ENCODE peak calls at places on chromosomes 5 and 9, in seven cellular contexts. Q is lower lobe of right lung, B is IMR-90, E is pancreas, K is endothelial cell of umbilical vein, A is upper lobe of right lung, G is upper lobe of left lung. F is an unnamed sample.

GRCh38 chr5:64796301-64796700 is 27.6 kb downstream of the CWC27 start:
- DNase-seq in Q (no peak), B (no peak), G (no peak), E (no peak), K (no peak), A (no peak), F (no peak)

GRCh38 chr5:43411489-43411888 is 702 bp downstream of the CCL28 start:
- DNase-seq in A (no peak), E (no peak), B (no peak), G (no peak), K (no peak), Q (no peak), F (no peak)

GRCh38 chr9:137649553-137649952 is 30.7 kb downstream of the EHMT1 start:
- DNase-seq in E (peak), A (peak), Q (no peak), B (no peak), G (no peak), K (no peak), F (no peak)

GRCh38 chr9:77987104-77987656 is 44.4 kb downstream of the GNAQ start:
- DNase-seq in G (no peak), Q (no peak), B (no peak), E (no peak), K (no peak), A (no peak), F (no peak)

GRCh38 chr9:92686954-92687353 is 17.0 kb upstream of the IPPK start:
- DNase-seq in E (no peak), A (no peak), B (no peak), G (no peak), K (no peak), Q (no peak), F (no peak)

GRCh38 chr5:141940695-141941271 is 17.1 kb downstream of the DELE1 start:
- DNase-seq in G (no peak), E (no peak), A (no peak), Q (no peak), B (peak), K (no peak), F (no peak)

GRCh38 chr5:172920447-172920849 is 38.8 kb upstream of the RPL26L1 start:
- DNase-seq in Q (no peak), E (no peak), K (no peak), A (no peak), B (peak), G (no peak), F (peak)

GRCh38 chr5:116415182-116415581 is 159.4 kb downstream of the SEMA6A start:
- DNase-seq in E (no peak), A (no peak), G (no peak), Q (no peak), K (no peak), B (no peak), F (no peak)

GRCh38 chr9:24765025-24765756 is 219.5 kb upstream of the IZUMO3 start:
- DNase-seq in G (no peak), B (no peak), A (no peak), Q (no peak), E (no peak), K (no peak), F (no peak)

GRCh38 chr9:18274693-18275092 is 199.3 kb upstream of the ADAMTSL1 start:
- DNase-seq in Q (no peak), A (no peak), B (no peak), E (no peak), G (no peak), K (peak), F (no peak)

GRCh38 chr9:95142728-95143127 is 174.8 kb downstream of the FANCC start:
- DNase-seq in B (no peak), Q (no peak), G (no peak), E (no peak), K (no peak), A (no peak), F (no peak)
- H3K27ac ChIP-seq in B (no peak), Q (no peak), G (no peak), E (no peak), K (no peak), A (peak), F (no peak)

GRCh38 chr5:158679221-158679641 is 420.5 kb downstream of the EBF1 start:
- DNase-seq in Q (no peak), B (no peak), K (no peak), G (no peak), E (no peak), A (no peak), F (no peak)

GRCh38 chr5:158682631-158683030 is 417.1 kb downstream of the EBF1 start:
- DNase-seq in E (no peak), Q (no peak), B (no peak), G (no peak), A (no peak), K (no peak), F (no peak)

GRCh38 chr5:158677490-158677838 is 422.3 kb downstream of the EBF1 start:
- DNase-seq in G (no peak), Q (no peak), B (no peak), E (no peak), K (no peak), A (no peak), F (no peak)

DNA sequence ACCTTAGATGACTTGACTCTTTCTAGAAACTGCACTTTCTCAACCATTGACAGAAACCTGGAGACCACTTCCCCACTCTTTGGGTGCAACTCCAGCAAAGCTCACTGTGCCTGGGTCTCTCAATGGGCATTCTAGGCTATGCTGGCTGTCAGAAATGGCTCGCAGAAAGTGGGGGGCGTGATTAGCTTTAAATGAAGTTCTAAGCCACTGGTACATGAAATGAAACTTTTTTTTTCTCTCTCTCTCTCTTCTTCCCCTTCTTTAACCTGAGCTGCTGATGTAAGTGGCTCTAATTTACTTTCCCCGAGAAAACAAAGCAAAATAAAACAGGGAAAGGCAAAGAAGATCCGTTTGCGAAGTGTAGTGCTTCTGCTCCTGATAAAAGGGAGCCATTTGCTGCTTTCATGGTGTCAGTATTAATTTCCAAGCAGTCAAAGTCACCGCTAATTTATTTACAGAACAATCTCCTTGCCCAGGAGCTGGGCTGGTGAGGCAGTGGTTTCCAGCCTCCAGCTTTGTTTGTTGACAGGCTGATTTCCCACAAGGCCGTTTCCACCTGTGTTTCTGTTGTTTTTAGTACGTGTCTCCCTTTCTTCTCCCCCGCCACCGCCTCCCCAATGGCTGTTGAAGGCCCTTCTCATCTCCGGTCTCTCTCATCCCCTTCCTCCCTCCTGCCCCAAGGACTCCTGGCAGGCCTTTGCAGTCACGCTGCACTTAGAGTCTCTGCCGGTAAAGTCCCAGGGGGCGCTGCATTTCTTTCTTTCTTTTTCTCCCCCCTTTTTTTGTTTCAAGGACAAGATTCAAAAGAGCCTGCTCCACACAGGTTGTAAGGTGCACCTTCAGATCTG is 422.9 kb downstream of the EBF1 start:
- DNase-seq in Q (no peak), B (no peak), A (no peak), K (no peak), G (no peak), E (no peak), F (no peak)
- TF ChIP-seq CTCF in Q (no peak), B (no peak), A (no peak), K (no peak), G (no peak), E (no peak), F (no peak)

DNA sequence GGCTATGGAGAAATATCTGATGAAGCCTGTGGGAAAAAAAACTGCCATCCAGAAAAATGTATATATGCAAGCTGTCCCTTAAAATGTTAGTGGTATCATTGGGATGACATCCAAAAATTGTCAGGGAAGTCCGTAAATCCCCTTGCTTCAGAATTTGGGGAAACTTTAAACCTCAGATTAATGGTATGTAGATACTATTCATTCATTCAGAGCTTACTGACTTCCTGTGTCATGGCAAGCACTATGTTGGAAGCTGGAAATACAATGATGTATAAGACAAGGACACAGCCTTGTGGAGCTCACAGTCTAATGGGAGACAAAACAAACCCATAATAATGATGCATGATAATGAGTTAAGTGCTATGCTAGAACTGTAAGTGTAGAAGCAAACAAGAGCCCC is 10.9 kb upstream of the MOB3B start:
- DNase-seq in B (peak), A (no peak), G (no peak), E (no peak), K (no peak), Q (no peak), F (no peak)
- H3K27ac ChIP-seq in B (no peak), A (no peak), G (peak), E (peak), K (no peak), Q (peak), F (peak)

DNA sequence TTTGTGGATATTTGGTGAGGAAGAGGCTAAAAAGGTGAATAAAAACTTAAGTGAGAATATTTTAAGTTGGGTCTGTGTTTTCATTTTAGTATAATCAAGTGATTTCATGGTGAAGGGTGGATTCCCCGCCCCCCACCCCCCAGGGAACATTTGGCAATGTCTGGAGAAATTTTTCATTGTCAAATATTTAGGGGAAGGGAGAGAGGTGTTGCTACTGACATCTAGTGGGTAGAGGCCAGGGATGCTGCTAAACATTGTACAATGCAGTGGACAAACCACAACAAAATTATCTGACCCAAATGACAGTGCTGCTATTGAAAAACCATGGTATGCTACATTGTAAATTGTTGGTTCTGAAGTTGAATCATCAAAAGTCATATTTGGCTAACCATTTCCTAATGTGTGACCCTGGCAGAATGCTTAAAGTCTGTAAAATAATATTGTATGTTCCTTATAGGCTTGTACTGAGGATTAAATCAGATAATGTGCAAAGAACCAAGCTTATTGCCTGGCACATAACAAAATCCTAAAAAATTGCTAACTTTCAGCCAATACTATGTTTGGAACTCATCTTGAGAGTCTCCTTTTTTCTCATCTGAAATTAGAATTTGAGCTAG is 5.6 kb downstream of the C5orf24 start:
- DNase-seq in G (no peak), B (peak), E (no peak), Q (no peak), A (no peak), K (peak), F (no peak)
- TF ChIP-seq CTCF in G (no peak), B (peak), E (no peak), Q (peak), A (peak), K (peak), F (peak)

GRCh38 chr9:99106044-99106375 is 1.1 kb downstream of the TGFBR1 start:
- DNase-seq in B (no peak), Q (no peak), G (no peak), E (no peak), K (no peak), A (no peak), F (no peak)
- H3K27ac ChIP-seq in B (peak), Q (peak), G (peak), E (peak), K (no peak), A (peak), F (peak)

GRCh38 chr9:113219972-113220371 is 1.1 kb downstream of the FKBP15 start:
- DNase-seq in A (no peak), Q (no peak), G (no peak), K (no peak), E (no peak), B (peak), F (no peak)

GRCh38 chr9:113219186-113219936 is 1.7 kb downstream of the FKBP15 start:
- DNase-seq in G (no peak), A (no peak), B (no peak), K (no peak), Q (no peak), E (no peak), F (no peak)

GRCh38 chr9:113221003-113221799 is at the start of the genes FKBP15 and SLC31A1:
- DNase-seq in E (peak), B (peak), A (peak), Q (peak), K (peak), G (peak), F (peak)

GRCh38 chr9:113221800-113222481 is 597 bp downstream of the SLC31A1 start:
- DNase-seq in A (no peak), E (no peak), Q (no peak), B (no peak), K (no peak), G (no peak), F (no peak)

DNA sequence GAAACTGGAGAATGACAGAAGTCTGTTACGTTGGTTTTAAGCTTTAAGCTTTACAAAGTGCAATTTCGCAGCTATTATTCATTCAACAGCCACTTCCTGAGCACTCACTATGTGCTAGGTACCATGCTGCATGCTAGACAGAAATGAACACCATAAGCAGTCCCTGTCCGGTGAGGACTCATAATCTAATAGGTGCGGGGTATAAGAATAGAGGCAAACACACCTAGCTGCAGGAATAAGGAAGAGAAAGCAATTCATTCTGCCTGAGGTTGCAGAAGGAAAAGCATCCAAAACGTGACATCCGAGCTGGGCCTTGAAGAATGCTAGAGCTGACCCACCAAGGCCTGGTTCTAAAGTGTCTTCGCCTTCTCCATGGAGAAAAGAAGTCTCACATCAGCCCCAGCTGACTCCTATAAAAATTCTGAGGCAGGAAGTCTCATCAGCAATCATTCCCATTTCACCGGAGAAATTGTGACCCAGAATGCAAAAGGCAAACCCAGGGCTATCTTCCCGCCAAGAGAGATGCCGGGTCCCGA is 542 bp downstream of the FKBP15 start:
- DNase-seq in E (no peak), K (no peak), G (no peak), A (no peak), B (no peak), Q (no peak), F (no peak)
- TF ChIP-seq CTCF in E (no peak), K (no peak), G (no peak), A (no peak), B (no peak), Q (no peak), F (no peak)

GRCh38 chr5:140548300-140548688 is 832 bp downstream of the EIF4EBP3 start:
- DNase-seq in E (no peak), A (no peak), G (peak), Q (no peak), B (no peak), K (no peak), F (no peak)

GRCh38 chr5:140548791-140549190 is 1.3 kb downstream of the EIF4EBP3 start:
- DNase-seq in A (no peak), B (no peak), G (no peak), E (no peak), Q (no peak), K (no peak), F (no peak)

GRCh38 chr5:140549237-140550144 is 2.0 kb downstream of the EIF4EBP3 start:
- DNase-seq in G (peak), E (no peak), B (peak), Q (no peak), K (peak), A (no peak), F (no peak)

GRCh38 chr5:140551872-140552271 is 4.4 kb downstream of the EIF4EBP3 start:
- DNase-seq in A (no peak), E (no peak), K (no peak), Q (no peak), B (no peak), G (no peak), F (no peak)

DNA sequence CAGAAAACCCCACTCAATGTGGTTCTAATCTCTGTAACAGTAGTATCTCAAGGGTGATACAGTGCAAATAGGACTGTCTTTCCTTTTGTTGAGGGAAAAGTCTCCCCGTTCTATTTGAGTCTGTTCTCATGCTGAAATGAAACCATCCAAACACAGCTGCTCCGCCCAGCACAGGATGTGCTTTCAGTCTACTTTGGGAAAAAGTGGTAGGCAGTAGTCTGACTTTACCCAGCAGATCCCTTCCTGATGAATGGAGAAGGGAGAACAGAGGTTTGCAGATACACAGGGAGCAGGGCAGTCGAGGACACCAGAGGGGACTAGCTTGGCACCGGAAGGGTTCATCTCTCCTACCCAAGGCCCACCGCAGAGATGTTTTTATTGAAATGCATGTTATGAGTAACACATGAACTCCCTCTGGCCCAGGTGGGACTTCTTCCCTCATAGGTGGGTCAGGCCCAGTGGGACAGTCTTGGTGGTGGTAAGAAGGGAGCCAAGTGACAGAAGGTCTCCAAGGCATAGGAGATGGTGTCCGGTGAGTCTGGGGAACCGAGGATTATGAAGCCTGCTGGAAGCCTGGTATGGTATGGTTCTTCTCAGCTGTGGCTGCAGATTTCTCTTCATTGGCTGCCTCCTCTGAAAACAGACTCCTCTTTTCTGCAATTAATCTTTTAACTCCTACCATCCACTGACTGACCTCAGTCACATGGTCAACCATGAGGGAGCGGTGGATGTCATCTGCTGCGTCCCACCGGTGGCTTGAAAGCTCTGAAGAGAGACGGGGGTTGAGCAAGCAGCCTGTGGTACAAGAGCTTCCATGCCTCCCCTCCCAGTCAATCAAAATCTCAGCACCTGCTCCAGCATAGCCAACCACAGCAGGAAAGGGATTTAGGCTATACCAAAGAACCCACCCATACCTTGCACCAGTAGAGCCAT is 3.0 kb downstream of the EIF4EBP3 start:
- DNase-seq in K (no peak), B (no peak), E (no peak), A (no peak), G (no peak), Q (no peak), F (no peak)
- H3K27ac ChIP-seq in K (no peak), B (no peak), E (no peak), A (peak), G (peak), Q (peak), F (no peak)

GRCh38 chr5:97737608-97738007 is 554.6 kb upstream of the RIOK2 start:
- DNase-seq in K (no peak), E (no peak), G (no peak), B (no peak), A (no peak), Q (no peak), F (no peak)

GRCh38 chr5:97729938-97730337 is 546.9 kb upstream of the RIOK2 start:
- DNase-seq in G (no peak), Q (no peak), E (no peak), K (no peak), A (no peak), B (no peak), F (no peak)

GRCh38 chr5:97735209-97735608 is 552.2 kb upstream of the RIOK2 start:
- DNase-seq in G (no peak), A (no peak), E (no peak), Q (no peak), B (peak), K (peak), F (no peak)
- TF ChIP-seq CTCF in G (no peak), A (no peak), E (no peak), Q (no peak), B (no peak), K (no peak), F (no peak)

F was measured in thoracic aorta.